ENCODE peak calls at places on chromosomes 3 and 15, in ten cellular contexts. One of them, this sample, is unnamed.
A peak's percentile ranks its signal among the peaks of the same experiment; 100 is the strongest.

GRCh38 chr15:31398677-31399260 is 72.1 kb downstream of the KLF13 start:
- DNase-seq in progenitor cell of endocrine pancreas: no peak
- DNase-seq in chondrocyte: no peak
- DNase-seq in RWPE1: no peak
- DNase-seq in endodermal cell: peak; percentile 42
- DNase-seq in ovary: no peak
- DNase-seq in pancreas: no peak
- DNase-seq in Peyer's patch: no peak
- DNase-seq in heart left ventricle: no peak
- DNase-seq in HFF-Myc: no peak
- DNase-seq in this sample: no peak

GRCh38 chr3:186825294-186825821 is 17.2 kb upstream of the ADIPOQ start:
- DNase-seq in progenitor cell of endocrine pancreas: no peak
- DNase-seq in chondrocyte: peak; percentile 86
- DNase-seq in RWPE1: no peak
- DNase-seq in endodermal cell: peak; percentile 90
- DNase-seq in ovary: no peak
- DNase-seq in pancreas: no peak
- DNase-seq in Peyer's patch: no peak
- DNase-seq in heart left ventricle: no peak
- DNase-seq in HFF-Myc: no peak
- DNase-seq in this sample: no peak

GRCh38 chr3:50258979-50259378 is 10.0 kb upstream of the SEMA3B start:
- DNase-seq in progenitor cell of endocrine pancreas: no peak
- DNase-seq in chondrocyte: no peak
- DNase-seq in RWPE1: no peak
- DNase-seq in endodermal cell: no peak
- DNase-seq in ovary: no peak
- DNase-seq in pancreas: no peak
- DNase-seq in Peyer's patch: no peak
- DNase-seq in heart left ventricle: peak; percentile 33
- DNase-seq in HFF-Myc: no peak
- DNase-seq in this sample: no peak

GRCh38 chr3:44355634-44356033 is 17.1 kb downstream of the TCAIM start:
- DNase-seq in progenitor cell of endocrine pancreas: no peak
- DNase-seq in chondrocyte: no peak
- DNase-seq in RWPE1: peak; percentile 50
- DNase-seq in endodermal cell: no peak
- DNase-seq in ovary: peak; percentile 24
- DNase-seq in pancreas: peak; percentile 22
- DNase-seq in Peyer's patch: no peak
- DNase-seq in heart left ventricle: no peak
- DNase-seq in HFF-Myc: peak; percentile 41
- DNase-seq in this sample: peak; percentile 49

GRCh38 chr15:89368566-89369223 is 34.1 kb upstream of the POLG start:
- DNase-seq in progenitor cell of endocrine pancreas: no peak
- DNase-seq in chondrocyte: no peak
- DNase-seq in RWPE1: no peak
- DNase-seq in endodermal cell: peak; percentile 75
- DNase-seq in ovary: no peak
- DNase-seq in pancreas: no peak
- DNase-seq in Peyer's patch: no peak
- DNase-seq in heart left ventricle: no peak
- DNase-seq in HFF-Myc: no peak
- DNase-seq in this sample: no peak

GRCh38 chr3:29285356-29286070 is 4.6 kb downstream of the RBMS3 start:
- DNase-seq in progenitor cell of endocrine pancreas: no peak
- DNase-seq in chondrocyte: no peak
- DNase-seq in RWPE1: no peak
- DNase-seq in endodermal cell: no peak
- DNase-seq in ovary: no peak
- DNase-seq in pancreas: no peak
- DNase-seq in Peyer's patch: no peak
- DNase-seq in heart left ventricle: no peak
- DNase-seq in HFF-Myc: no peak
- DNase-seq in this sample: no peak

GRCh38 chr3:8745619-8746370 is 12.2 kb downstream of the CAV3 start:
- DNase-seq in progenitor cell of endocrine pancreas: no peak
- DNase-seq in chondrocyte: no peak
- DNase-seq in RWPE1: no peak
- DNase-seq in endodermal cell: no peak
- DNase-seq in ovary: no peak
- DNase-seq in pancreas: no peak
- DNase-seq in Peyer's patch: no peak
- DNase-seq in heart left ventricle: no peak
- DNase-seq in HFF-Myc: no peak
- DNase-seq in this sample: no peak

GRCh38 chr15:50150851-50151250 is 31.1 kb upstream of the SLC27A2 start:
- DNase-seq in progenitor cell of endocrine pancreas: no peak
- DNase-seq in chondrocyte: no peak
- DNase-seq in RWPE1: no peak
- DNase-seq in endodermal cell: no peak
- DNase-seq in ovary: no peak
- DNase-seq in pancreas: no peak
- DNase-seq in Peyer's patch: no peak
- DNase-seq in heart left ventricle: no peak
- DNase-seq in HFF-Myc: no peak
- DNase-seq in this sample: no peak

DNA sequence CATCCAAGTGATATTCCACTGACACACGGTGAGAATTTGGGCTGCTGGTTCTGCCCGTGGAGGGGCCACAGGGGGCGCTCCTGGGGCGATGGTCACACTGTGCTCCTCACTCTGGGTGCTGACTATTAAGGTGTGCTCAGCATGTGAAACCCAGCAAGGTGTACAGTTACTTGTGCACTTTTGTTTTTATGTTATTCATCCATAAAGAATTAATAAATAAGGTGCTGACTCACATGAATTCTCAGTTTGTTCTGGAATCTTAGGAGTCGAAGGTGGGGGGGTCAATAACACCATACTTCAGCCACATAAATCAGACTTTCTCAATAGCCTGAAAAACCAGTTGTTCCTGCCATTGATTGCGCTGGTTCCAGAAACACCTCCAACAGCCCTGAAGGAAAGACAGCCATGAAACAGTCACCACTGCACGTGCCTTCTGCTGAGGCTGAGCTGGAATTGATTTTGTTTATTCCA is 53.5 kb upstream of the SPATA12 start:
- DNase-seq in progenitor cell of endocrine pancreas: no peak
- DNase-seq in chondrocyte: no peak
- DNase-seq in RWPE1: peak; percentile 72
- DNase-seq in endodermal cell: peak; percentile 84
- DNase-seq in ovary: no peak
- DNase-seq in pancreas: peak; percentile 29
- DNase-seq in Peyer's patch: no peak
- DNase-seq in heart left ventricle: no peak
- DNase-seq in HFF-Myc: no peak
- DNase-seq in this sample: no peak
- TF ChIP-seq CTCF in progenitor cell of endocrine pancreas: peak; percentile 49
- TF ChIP-seq CTCF in chondrocyte: peak; percentile 59
- TF ChIP-seq CTCF in RWPE1: no peak
- TF ChIP-seq CTCF in endodermal cell: peak; percentile 82
- TF ChIP-seq CTCF in ovary: no peak
- TF ChIP-seq CTCF in pancreas: no peak
- TF ChIP-seq CTCF in Peyer's patch: no peak
- TF ChIP-seq CTCF in heart left ventricle: peak; percentile 32
- TF ChIP-seq CTCF in HFF-Myc: peak; percentile 43
- TF ChIP-seq CTCF in this sample: peak; percentile 21

GRCh38 chr3:48560648-48561018 is 2.9 kb downstream of the UCN2 start:
- DNase-seq in progenitor cell of endocrine pancreas: no peak
- DNase-seq in chondrocyte: no peak
- DNase-seq in RWPE1: no peak
- DNase-seq in endodermal cell: no peak
- DNase-seq in ovary: no peak
- DNase-seq in pancreas: no peak
- DNase-seq in Peyer's patch: no peak
- DNase-seq in heart left ventricle: peak; percentile 61
- DNase-seq in HFF-Myc: no peak
- DNase-seq in this sample: no peak

GRCh38 chr3:48562367-48563095 is 1.1 kb downstream of the UCN2 start:
- DNase-seq in progenitor cell of endocrine pancreas: no peak
- DNase-seq in chondrocyte: no peak
- DNase-seq in RWPE1: no peak
- DNase-seq in endodermal cell: peak; percentile 46
- DNase-seq in ovary: no peak
- DNase-seq in pancreas: no peak
- DNase-seq in Peyer's patch: no peak
- DNase-seq in heart left ventricle: no peak
- DNase-seq in HFF-Myc: no peak
- DNase-seq in this sample: no peak

GRCh38 chr3:48563382-48563918 is at the start of gene UCN2:
- DNase-seq in progenitor cell of endocrine pancreas: no peak
- DNase-seq in chondrocyte: no peak
- DNase-seq in RWPE1: no peak
- DNase-seq in endodermal cell: peak; percentile 55
- DNase-seq in ovary: no peak
- DNase-seq in pancreas: no peak
- DNase-seq in Peyer's patch: no peak
- DNase-seq in heart left ventricle: no peak
- DNase-seq in HFF-Myc: no peak
- DNase-seq in this sample: no peak

GRCh38 chr3:48558446-48559134 is 2.0 kb upstream of the PFKFB4 start:
- DNase-seq in progenitor cell of endocrine pancreas: no peak
- DNase-seq in chondrocyte: no peak
- DNase-seq in RWPE1: no peak
- DNase-seq in endodermal cell: no peak
- DNase-seq in ovary: no peak
- DNase-seq in pancreas: no peak
- DNase-seq in Peyer's patch: no peak
- DNase-seq in heart left ventricle: peak; percentile 65
- DNase-seq in HFF-Myc: no peak
- DNase-seq in this sample: no peak

DNA sequence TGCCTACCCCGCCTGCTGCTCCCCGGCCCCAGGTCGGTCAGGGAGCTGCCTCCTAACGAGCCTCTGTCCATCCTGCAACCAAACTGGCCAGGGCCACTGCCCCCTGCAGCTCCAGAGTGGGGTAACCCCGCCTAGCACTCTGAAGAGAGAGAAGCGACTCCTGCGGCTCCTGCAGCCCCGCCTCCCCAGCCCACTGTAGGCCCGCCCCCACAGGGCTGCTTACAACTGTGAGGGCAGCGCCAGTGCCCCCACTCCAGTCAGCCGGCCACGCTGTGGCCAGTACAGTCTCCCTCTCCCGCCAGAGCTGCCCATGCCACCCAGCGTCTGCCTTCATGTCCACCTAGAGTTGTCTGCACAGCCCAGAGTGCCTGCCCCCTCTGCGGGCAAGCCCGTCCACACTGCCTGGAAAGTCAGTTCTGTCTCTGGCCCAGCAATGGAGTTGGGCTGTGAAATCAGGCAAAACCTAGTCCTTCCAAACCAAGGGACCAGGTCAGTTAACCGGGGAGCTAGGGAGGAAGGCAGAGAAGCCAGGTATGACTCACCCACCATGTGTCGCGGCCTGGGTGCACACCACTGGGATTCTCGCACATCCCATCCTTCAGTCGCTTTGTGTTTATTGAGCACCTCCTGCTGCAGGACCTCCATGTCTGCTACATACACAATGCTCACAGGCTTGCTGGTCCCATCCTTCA is 2.4 kb downstream of the UCN2 start:
- DNase-seq in progenitor cell of endocrine pancreas: peak; percentile 56
- DNase-seq in chondrocyte: no peak
- DNase-seq in RWPE1: no peak
- DNase-seq in endodermal cell: peak; percentile 91
- DNase-seq in ovary: peak; percentile 69
- DNase-seq in pancreas: no peak
- DNase-seq in Peyer's patch: peak; percentile 31
- DNase-seq in heart left ventricle: peak; percentile 83
- DNase-seq in HFF-Myc: no peak
- DNase-seq in this sample: no peak
- TF ChIP-seq CTCF in progenitor cell of endocrine pancreas: peak; percentile 37
- TF ChIP-seq CTCF in chondrocyte: peak; percentile 59
- TF ChIP-seq CTCF in RWPE1: no peak
- TF ChIP-seq CTCF in endodermal cell: peak; percentile 66
- TF ChIP-seq CTCF in ovary: no peak
- TF ChIP-seq CTCF in pancreas: no peak
- TF ChIP-seq CTCF in Peyer's patch: no peak
- TF ChIP-seq CTCF in heart left ventricle: peak; percentile 33
- TF ChIP-seq CTCF in HFF-Myc: peak; percentile 19
- TF ChIP-seq CTCF in this sample: peak; percentile 37

GRCh38 chr15:38882226-38882625 is 317.6 kb upstream of the RASGRP1 start:
- DNase-seq in progenitor cell of endocrine pancreas: no peak
- DNase-seq in chondrocyte: no peak
- DNase-seq in RWPE1: no peak
- DNase-seq in endodermal cell: no peak
- DNase-seq in ovary: no peak
- DNase-seq in pancreas: no peak
- DNase-seq in Peyer's patch: no peak
- DNase-seq in heart left ventricle: no peak
- DNase-seq in HFF-Myc: no peak
- DNase-seq in this sample: no peak

GRCh38 chr15:38878946-38879345 is 314.3 kb upstream of the RASGRP1 start:
- DNase-seq in progenitor cell of endocrine pancreas: no peak
- DNase-seq in chondrocyte: no peak
- DNase-seq in RWPE1: no peak
- DNase-seq in endodermal cell: no peak
- DNase-seq in ovary: no peak
- DNase-seq in pancreas: no peak
- DNase-seq in Peyer's patch: no peak
- DNase-seq in heart left ventricle: no peak
- DNase-seq in HFF-Myc: no peak
- DNase-seq in this sample: no peak

GRCh38 chr15:38877471-38877870 is 312.9 kb upstream of the RASGRP1 start:
- DNase-seq in progenitor cell of endocrine pancreas: no peak
- DNase-seq in chondrocyte: no peak
- DNase-seq in RWPE1: no peak
- DNase-seq in endodermal cell: no peak
- DNase-seq in ovary: no peak
- DNase-seq in pancreas: no peak
- DNase-seq in Peyer's patch: no peak
- DNase-seq in heart left ventricle: no peak
- DNase-seq in HFF-Myc: no peak
- DNase-seq in this sample: no peak

GRCh38 chr15:38878026-38878425 is 313.4 kb upstream of the RASGRP1 start:
- DNase-seq in progenitor cell of endocrine pancreas: no peak
- DNase-seq in chondrocyte: no peak
- DNase-seq in RWPE1: no peak
- DNase-seq in endodermal cell: no peak
- DNase-seq in ovary: no peak
- DNase-seq in pancreas: no peak
- DNase-seq in Peyer's patch: no peak
- DNase-seq in heart left ventricle: no peak
- DNase-seq in HFF-Myc: no peak
- DNase-seq in this sample: no peak

DNA sequence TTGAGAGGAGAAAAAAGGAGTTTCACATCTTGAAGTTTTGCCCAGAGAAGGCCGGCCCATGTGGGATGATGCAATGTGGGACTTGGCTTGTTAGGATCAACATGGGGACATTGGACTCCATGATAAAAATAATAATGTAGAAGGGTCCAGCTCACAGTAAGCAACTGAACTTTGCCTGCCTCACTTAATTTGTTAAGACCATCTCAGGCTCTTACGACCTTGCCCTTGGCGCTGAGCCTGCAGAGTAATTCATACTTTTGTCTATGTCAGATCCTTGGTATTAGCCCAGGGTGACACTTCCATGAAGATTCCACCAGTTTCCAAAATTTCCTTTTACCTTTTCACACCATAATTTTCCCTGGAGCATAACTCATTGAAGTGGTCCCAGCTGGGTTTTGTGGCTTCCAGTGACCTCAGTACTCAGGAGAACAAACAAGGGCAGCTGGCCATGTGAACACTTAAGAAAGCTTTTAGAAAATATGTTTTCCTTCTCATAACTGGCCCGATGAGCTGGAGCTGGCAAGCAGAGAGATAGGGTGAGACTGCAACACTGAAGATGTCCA is 315.4 kb upstream of the RASGRP1 start:
- DNase-seq in progenitor cell of endocrine pancreas: no peak
- DNase-seq in chondrocyte: no peak
- DNase-seq in RWPE1: no peak
- DNase-seq in endodermal cell: no peak
- DNase-seq in ovary: peak; percentile 62
- DNase-seq in pancreas: no peak
- DNase-seq in Peyer's patch: no peak
- DNase-seq in heart left ventricle: peak; percentile 56
- DNase-seq in HFF-Myc: no peak
- DNase-seq in this sample: no peak
- TF ChIP-seq CTCF in progenitor cell of endocrine pancreas: no peak
- TF ChIP-seq CTCF in chondrocyte: no peak
- TF ChIP-seq CTCF in RWPE1: no peak
- TF ChIP-seq CTCF in endodermal cell: no peak
- TF ChIP-seq CTCF in ovary: no peak
- TF ChIP-seq CTCF in pancreas: no peak
- TF ChIP-seq CTCF in Peyer's patch: no peak
- TF ChIP-seq CTCF in heart left ventricle: no peak
- TF ChIP-seq CTCF in HFF-Myc: no peak
- TF ChIP-seq CTCF in this sample: no peak

GRCh38 chr3:132038198-132038825 is 3.5 kb upstream of the CPNE4 start:
- DNase-seq in progenitor cell of endocrine pancreas: no peak
- DNase-seq in chondrocyte: no peak
- DNase-seq in RWPE1: peak; percentile 23
- DNase-seq in endodermal cell: no peak
- DNase-seq in ovary: no peak
- DNase-seq in pancreas: no peak
- DNase-seq in Peyer's patch: no peak
- DNase-seq in heart left ventricle: no peak
- DNase-seq in HFF-Myc: no peak
- DNase-seq in this sample: no peak
- TF ChIP-seq CTCF in progenitor cell of endocrine pancreas: peak; percentile 69
- TF ChIP-seq CTCF in chondrocyte: peak; percentile 87
- TF ChIP-seq CTCF in RWPE1: peak; percentile 67
- TF ChIP-seq CTCF in endodermal cell: peak; percentile 82
- TF ChIP-seq CTCF in ovary: no peak
- TF ChIP-seq CTCF in pancreas: peak; percentile 37
- TF ChIP-seq CTCF in Peyer's patch: peak; percentile 53
- TF ChIP-seq CTCF in heart left ventricle: peak; percentile 46
- TF ChIP-seq CTCF in HFF-Myc: peak; percentile 47
- TF ChIP-seq CTCF in this sample: peak; percentile 68